ENCODE peak calls at places on chromosomes 12 and 14, in four cellular contexts. P, H, V and J are unnamed samples.

GRCh38 chr14:50666772-50667490 is 1.2 kb downstream of the SAV1 start:
- DNase-seq in V (no peak), H (peak), P (peak), J (peak)

GRCh38 chr14:104892517-104893434 is 27.7 kb downstream of the CEP170B start:
- DNase-seq in P (no peak), V (no peak), H (peak), J (no peak)

GRCh38 chr14:90969493-90970166 is 90.8 kb downstream of the RPS6KA5 start:
- DNase-seq in H (no peak), V (no peak), P (no peak), J (no peak)

GRCh38 chr14:51846631-51847488 is 13.6 kb upstream of the GNG2 start:
- DNase-seq in H (peak), P (no peak), V (peak), J (no peak)

GRCh38 chr14:56304456-56304855 is 186.2 kb downstream of the PELI2 start:
- DNase-seq in H (no peak), P (no peak), V (no peak), J (no peak)

GRCh38 chr14:61472025-61472672 is 150.8 kb downstream of the PRKCH start:
- DNase-seq in P (peak), V (no peak), H (no peak), J (no peak)

GRCh38 chr12:43863770-43864366 is 28.0 kb downstream of the TMEM117 start:
- DNase-seq in P (no peak), V (no peak), H (no peak), J (no peak)

GRCh38 chr14:22882529-22883190 is 362 bp upstream of the REM2 start:
- DNase-seq in P (no peak), H (peak), V (no peak), J (peak)

GRCh38 chr12:78725033-78725432 is 139.5 kb upstream of the SYT1 start:
- DNase-seq in V (no peak), H (no peak), P (no peak), J (no peak)

GRCh38 chr14:92493492-92493891 is 20.1 kb upstream of the RIN3 start:
- DNase-seq in V (no peak), P (no peak), H (no peak), J (no peak)

GRCh38 chr14:58238252-58239247 is 6.1 kb upstream of the PSMA3 start:
- DNase-seq in P (no peak), H (peak), V (no peak), J (peak)

GRCh38 chr14:53306926-53307325 is 153.8 kb upstream of the DDHD1 start:
- DNase-seq in V (no peak), H (no peak), P (peak), J (no peak)

GRCh38 chr12:105031061-105031807 is 45.1 kb downstream of the NOPCHAP1 start:
- DNase-seq in V (peak), P (no peak), H (no peak), J (no peak)

GRCh38 chr14:93648440-93649168 is 139.7 kb downstream of the PRIMA1 start:
- DNase-seq in V (no peak), H (peak), P (peak), J (peak)

GRCh38 chr14:75864352-75864751 is 117.4 kb downstream of the TGFB3 start:
- DNase-seq in V (no peak), H (no peak), P (no peak), J (no peak)

GRCh38 chr12:7090222-7090998 is 1.8 kb downstream of the C1R start:
- DNase-seq in P (no peak), H (no peak), V (no peak), J (no peak)

GRCh38 chr12:57010627-57011224 is 4.4 kb upstream of the ZBTB39 start:
- DNase-seq in H (no peak), V (no peak), P (no peak), J (no peak)

GRCh38 chr12:54680374-54680773 is 32.2 kb upstream of the DCD start:
- DNase-seq in P (peak), V (no peak), H (peak), J (peak)

GRCh38 chr12:46556105-46556559 is 183.6 kb upstream of the SLC38A2 start:
- DNase-seq in V (no peak), H (no peak), P (peak), J (no peak)

GRCh38 chr12:132151766-132152410 is 7.6 kb downstream of the NOC4L start:
- DNase-seq in V (no peak), H (no peak), P (no peak), J (no peak)

GRCh38 chr12:85784096-85784720 is 52.0 kb downstream of the RASSF9 start:
- DNase-seq in H (no peak), V (no peak), P (no peak), J (no peak)

GRCh38 chr12:56104815-56105476 is 587 bp downstream of the PA2G4 start:
- DNase-seq in H (peak), V (no peak), P (no peak), J (no peak)

GRCh38 chr14:53044486-53044885 is 93.6 kb upstream of the FERMT2 start:
- DNase-seq in H (no peak), P (no peak), V (no peak), J (no peak)

GRCh38 chr12:118575730-118576129 is 199.4 kb downstream of the SUDS3 start:
- DNase-seq in P (no peak), V (no peak), H (no peak), J (no peak)

GRCh38 chr12:49664591-49665146 is 41.3 kb downstream of the PRPF40B start:
- DNase-seq in P (no peak), H (no peak), V (no peak), J (no peak)

GRCh38 chr14:46250113-46250703 is 401.4 kb downstream of the RPL10L start:
- DNase-seq in P (peak), V (no peak), H (peak), J (peak)

GRCh38 chr12:105721051-105721825 is 390.7 kb downstream of the C12orf75 start:
- DNase-seq in H (no peak), P (no peak), V (peak), J (no peak)

GRCh38 chr14:72451081-72451972 is 442.6 kb downstream of the DPF3 start:
- DNase-seq in V (peak), P (no peak), H (no peak), J (no peak)

GRCh38 chr14:88613552-88614010 is 50.7 kb downstream of the ZC3H14 start:
- DNase-seq in H (no peak), P (peak), V (no peak), J (no peak)

GRCh38 chr12:13173537-13173936 is 23.0 kb upstream of the EMP1 start:
- DNase-seq in V (peak), P (no peak), H (no peak), J (no peak)

GRCh38 chr12:96902076-96902475 is 5.0 kb upstream of the NEDD1 start:
- DNase-seq in V (no peak), H (peak), P (no peak), J (no peak)

GRCh38 chr12:121050725-121051124 is 11.7 kb upstream of the OASL start:
- DNase-seq in H (peak), P (no peak), V (no peak), J (no peak)

GRCh38 chr14:77239412-77239811 is 31.6 kb downstream of the NGB start:
- DNase-seq in P (no peak), V (no peak), H (no peak), J (no peak)

GRCh38 chr14:29554335-29554734 is 373.3 kb downstream of the PRKD1 start:
- DNase-seq in V (no peak), P (no peak), H (no peak), J (no peak)

GRCh38 chr14:99950191-99950590 is 115.0 kb upstream of the EVL start:
- DNase-seq in V (no peak), H (no peak), P (no peak), J (no peak)

GRCh38 chr12:107377596-107378385 is 284.4 kb upstream of the CRY1 start:
- DNase-seq in P (no peak), H (no peak), V (no peak), J (no peak)

GRCh38 chr12:80766897-80767296 is 50.2 kb downstream of the MYF5 start:
- DNase-seq in P (no peak), V (peak), H (no peak), J (no peak)
- TF ChIP-seq TARDBP in P (no peak), V (no peak), H (no peak), J (no peak)

GRCh38 chr12:90842477-90842876 is 112.5 kb downstream of the CCER1 start:
- DNase-seq in P (no peak), H (no peak), V (no peak), J (no peak)

GRCh38 chr12:90836689-90837088 is 118.3 kb downstream of the CCER1 start:
- DNase-seq in P (no peak), H (no peak), V (no peak), J (no peak)

GRCh38 chr12:90841336-90841735 is 113.6 kb downstream of the CCER1 start:
- DNase-seq in H (no peak), P (no peak), V (no peak), J (no peak)

DNA sequence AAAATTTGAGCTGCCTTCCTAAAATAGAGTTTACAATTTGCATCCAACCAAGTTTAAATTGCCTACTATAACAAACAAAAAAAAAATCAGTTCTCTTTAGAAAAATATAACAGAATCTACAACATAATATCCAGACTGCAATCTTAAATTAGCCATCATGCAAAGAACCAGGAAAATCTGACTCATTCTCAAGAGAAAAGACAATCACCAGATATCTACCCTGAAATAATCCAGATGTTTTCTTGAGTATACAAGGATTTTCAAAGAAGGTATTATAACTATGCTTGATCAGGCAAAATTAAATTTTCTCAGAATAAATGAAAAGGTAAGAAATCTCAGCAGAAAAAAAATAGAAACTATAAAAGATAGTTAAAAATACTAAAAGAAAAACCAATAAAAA is 115.6 kb downstream of the CCER1 start:
- DNase-seq in P (no peak), H (no peak), V (no peak), J (no peak)
- TF ChIP-seq FOXK2 in P (no peak), H (no peak), V (no peak), J (no peak)

DNA sequence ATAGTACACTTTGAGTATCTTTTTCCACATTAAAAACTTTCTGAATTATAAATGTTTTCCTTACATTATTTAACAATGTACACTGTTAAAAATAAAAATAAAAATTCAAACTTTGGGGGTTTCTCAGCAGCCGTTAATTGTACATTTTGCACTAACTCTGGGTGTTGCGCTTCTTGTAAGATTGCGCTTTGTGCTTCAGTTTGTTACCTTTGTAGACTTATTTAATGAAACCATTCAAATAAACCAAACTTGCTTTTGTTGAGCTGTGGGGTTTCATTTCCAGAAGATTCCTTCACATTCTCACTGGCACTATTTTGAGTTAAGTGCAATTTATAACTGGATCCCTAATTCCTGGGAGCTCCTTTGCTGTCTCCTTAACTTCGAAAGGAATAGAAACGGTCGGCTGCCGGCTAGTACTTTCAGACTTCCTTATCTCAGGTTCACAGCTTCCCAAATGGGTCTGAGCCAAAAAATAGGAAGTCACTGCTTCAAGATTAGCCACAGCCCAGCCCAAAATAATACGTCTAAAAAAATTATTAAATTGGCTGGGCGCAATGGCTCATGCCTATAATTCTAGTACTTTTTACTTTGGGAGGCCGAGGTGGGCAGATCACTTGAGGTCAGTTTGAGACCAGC is 38.2 kb downstream of the RAD52 start:
- DNase-seq in H (peak), V (no peak), P (no peak), J (no peak)
- TF ChIP-seq TARDBP in H (no peak), V (no peak), P (no peak), J (no peak)

DNA sequence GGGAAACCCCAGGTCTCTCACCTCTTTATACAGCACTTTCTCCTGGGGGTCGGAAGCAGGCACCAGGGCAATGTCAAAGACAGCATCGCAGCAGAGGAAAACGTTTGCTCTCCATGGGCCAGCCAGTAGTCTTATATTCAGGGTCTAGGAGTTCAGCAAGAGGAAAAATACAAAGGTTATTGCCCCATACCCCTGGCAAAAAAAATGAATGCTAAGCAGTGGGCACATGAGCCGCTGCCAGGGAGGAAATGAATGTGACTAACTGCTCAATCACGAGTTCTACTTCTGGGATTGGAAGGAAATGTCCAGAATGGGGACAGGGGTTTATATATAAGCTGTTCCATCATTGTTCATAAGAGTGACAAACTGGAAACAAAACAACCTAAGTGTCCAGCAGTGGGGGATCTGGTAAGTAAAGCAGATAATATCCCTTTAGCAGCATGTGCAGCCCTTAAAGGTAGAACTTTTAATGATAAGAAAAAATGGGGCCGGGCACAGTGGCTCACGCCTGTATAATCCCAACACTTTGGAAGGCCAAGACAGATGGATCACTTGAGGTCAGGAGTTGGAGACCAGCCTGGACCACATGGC is 53.9 kb downstream of the PHETA1 start:
- DNase-seq in P (no peak), H (no peak), V (no peak), J (no peak)
- TF ChIP-seq FOXK2 in P (no peak), H (no peak), V (no peak), J (no peak)

GRCh38 chr14:69879175-69880047 is at the start of gene SMOC1:
- DNase-seq in H (no peak), P (peak), V (no peak), J (peak)
- TF ChIP-seq TARDBP in H (no peak), P (no peak), V (no peak), J (no peak)